ENCODE peak calls at places on chromosomes 13 and 19, in seven cellular contexts. H is esophagus muscularis mucosa, B is K562, X is GM12892, M is uterus, L is adrenal gland, D is tibial nerve. V is an unnamed sample.

GRCh38 chr13:20188649-20189553 is 3.8 kb downstream of the GJB2 start:
- DNase-seq in H (no peak), B (peak), X (no peak), M (no peak), L (no peak), D (no peak), V (no peak)

GRCh38 chr19:39430675-39431593 is 4.8 kb downstream of the RPS16 start:
- DNase-seq in H (no peak), B (peak), X (no peak), M (no peak), L (peak), D (no peak), V (peak)

GRCh38 chr19:56595548-56595899 is 422 bp downstream of the ZNF71 start:
- DNase-seq in H (no peak), B (no peak), X (no peak), M (no peak), L (no peak), D (no peak), V (no peak)

GRCh38 chr13:45224181-45224580 is 23.3 kb upstream of the KCTD4 start:
- DNase-seq in H (no peak), B (no peak), X (no peak), M (no peak), L (peak), D (no peak), V (no peak)

GRCh38 chr19:22625266-22626035 is 8.7 kb upstream of the ZNF492 start:
- DNase-seq in H (peak), B (no peak), X (no peak), M (no peak), L (no peak), D (no peak), V (no peak)

GRCh38 chr19:4879041-4879440 is 11.6 kb upstream of the PLIN3 start:
- DNase-seq in H (no peak), B (no peak), X (no peak), M (no peak), L (no peak), D (no peak), V (no peak)

GRCh38 chr13:23134542-23134941 is 46.2 kb upstream of the SGCG start:
- DNase-seq in H (no peak), B (no peak), X (no peak), M (no peak), L (no peak), D (no peak), V (no peak)

GRCh38 chr13:59178344-59178743 is 985.4 kb downstream of the DIAPH3 start:
- DNase-seq in H (no peak), B (no peak), X (no peak), M (no peak), L (no peak), D (no peak), V (no peak)

GRCh38 chr13:73718248-73718647 is 416.0 kb downstream of the KLF12 start:
- DNase-seq in H (peak), B (no peak), X (no peak), M (no peak), L (no peak), D (no peak), V (no peak)

GRCh38 chr19:17336872-17337674 is at the start of gene GTPBP3:
- DNase-seq in H (peak), B (peak), X (peak), M (peak), L (peak), D (peak), V (peak)
- TF ChIP-seq POLR2A in H (no peak), B (peak), X (peak), M (peak), L (peak), D (no peak), V (peak)

GRCh38 chr19:45900661-45901431 is 1.6 kb downstream of the MYPOP start:
- DNase-seq in H (no peak), B (no peak), X (no peak), M (no peak), L (no peak), D (no peak), V (no peak)

GRCh38 chr19:45901912-45902650 is at the start of gene MYPOP:
- DNase-seq in H (no peak), B (peak), X (no peak), M (peak), L (no peak), D (no peak), V (no peak)

GRCh38 chr19:45901432-45901903 is 945 bp downstream of the MYPOP start:
- DNase-seq in H (no peak), B (no peak), X (no peak), M (peak), L (peak), D (no peak), V (no peak)

GRCh38 chr19:45905016-45905415 is 2.6 kb upstream of the MYPOP start:
- DNase-seq in H (no peak), B (no peak), X (no peak), M (no peak), L (no peak), D (no peak), V (no peak)

DNA sequence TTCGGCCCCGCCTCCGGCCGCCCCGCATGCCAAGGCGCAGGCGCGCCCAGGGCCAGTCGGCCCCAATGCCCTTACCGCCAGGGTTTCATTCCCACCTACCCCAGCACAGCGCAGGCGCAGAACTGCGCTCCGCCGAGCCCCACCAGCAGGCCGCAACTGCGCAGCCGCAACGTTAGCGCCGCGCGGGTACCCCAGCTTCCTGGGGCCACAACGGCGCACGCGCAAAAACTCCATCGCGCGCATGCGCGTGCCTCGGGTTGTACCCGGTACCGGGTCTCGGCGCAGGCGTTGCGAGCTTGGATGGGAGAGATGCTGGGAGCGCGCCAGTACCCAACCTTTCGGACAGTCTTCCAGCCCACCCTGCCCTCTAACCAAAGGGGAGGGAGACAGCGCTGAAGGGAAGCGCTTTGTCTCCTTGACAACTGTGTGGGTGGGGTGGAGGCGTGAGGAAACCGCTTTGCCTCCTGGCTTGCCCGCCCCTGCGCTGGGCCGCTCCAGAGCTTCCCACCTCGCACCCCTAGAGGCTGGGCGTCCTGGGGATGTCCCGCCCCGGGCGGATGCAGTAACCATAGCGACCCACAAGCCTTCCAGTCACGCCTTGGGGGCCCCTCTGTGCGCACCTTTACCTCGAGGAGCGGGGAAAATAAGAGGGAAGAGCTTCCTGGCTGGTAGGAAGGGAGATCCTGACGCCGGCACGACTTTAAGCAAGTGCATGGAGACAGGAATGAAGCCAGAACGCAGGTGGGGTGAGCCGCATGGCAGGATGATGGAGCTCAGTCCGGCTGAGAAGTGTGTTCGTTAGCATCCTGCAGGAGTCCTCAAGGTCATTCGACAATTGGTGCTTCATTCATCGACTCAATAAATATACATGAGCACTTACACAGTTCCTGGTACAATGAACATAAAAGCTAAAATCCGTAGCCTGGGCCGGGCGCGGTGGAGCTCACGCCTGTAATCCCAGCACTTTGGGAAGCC is 525 bp upstream of the MYPOP start:
- DNase-seq in H (peak), B (peak), X (peak), M (peak), L (peak), D (peak), V (peak)
- TF ChIP-seq POLR2A in H (peak), B (peak), X (peak), M (peak), L (no peak), D (peak), V (peak)

GRCh38 chr19:16828990-16829821 is at the start of gene SIN3B:
- DNase-seq in H (peak), B (peak), X (peak), M (peak), L (peak), D (peak), V (peak)
- TF ChIP-seq POLR2A in H (peak), B (no peak), X (peak), M (peak), L (peak), D (no peak), V (peak)

DNA sequence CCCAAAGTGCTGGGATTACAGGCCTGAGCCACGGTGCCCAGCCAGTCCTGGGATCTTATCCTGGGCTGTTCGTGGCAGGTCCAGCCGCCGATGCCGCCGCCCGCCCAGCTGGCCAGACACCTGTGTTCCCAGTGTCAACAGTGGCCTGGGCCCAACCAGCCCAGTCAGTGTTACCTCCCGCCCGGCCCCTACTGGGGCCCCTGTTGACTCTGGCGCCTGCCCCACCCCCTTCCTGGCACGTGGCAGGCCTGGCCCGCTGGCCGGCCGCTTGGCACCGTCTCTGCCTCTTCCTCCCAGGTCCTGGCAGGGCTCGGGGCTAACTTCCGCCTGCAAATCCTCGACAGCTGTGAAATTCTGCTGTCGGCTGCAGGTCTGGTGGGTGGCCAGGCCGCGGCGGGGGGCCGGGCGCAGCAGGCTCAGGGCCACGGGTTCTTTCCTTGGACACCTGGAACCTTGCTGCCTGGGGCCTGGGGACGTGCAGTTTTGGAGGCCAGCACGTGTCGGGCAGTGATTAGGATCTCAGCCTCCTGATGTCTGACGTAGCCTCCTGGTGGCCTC is 9.1 kb downstream of the ARID3A start:
- DNase-seq in H (peak), B (no peak), X (no peak), M (peak), L (peak), D (peak), V (no peak)
- TF ChIP-seq POLR2A in H (no peak), B (no peak), X (no peak), M (no peak), L (peak), D (no peak), V (no peak)

GRCh38 chr13:98201178-98201577 is 24.1 kb upstream of the RNF113B start:
- DNase-seq in H (no peak), B (no peak), X (no peak), M (no peak), L (no peak), D (no peak), V (no peak)

GRCh38 chr13:98202026-98202425 is 25.0 kb upstream of the RNF113B start:
- DNase-seq in H (no peak), B (no peak), X (no peak), M (no peak), L (no peak), D (no peak), V (no peak)

GRCh38 chr13:98199480-98199879 is 22.4 kb upstream of the RNF113B start:
- DNase-seq in H (no peak), B (no peak), X (no peak), M (no peak), L (no peak), D (no peak), V (no peak)

GRCh38 chr13:98200211-98200878 is 23.3 kb upstream of the RNF113B start:
- DNase-seq in H (no peak), B (no peak), X (no peak), M (no peak), L (no peak), D (no peak), V (no peak)

DNA sequence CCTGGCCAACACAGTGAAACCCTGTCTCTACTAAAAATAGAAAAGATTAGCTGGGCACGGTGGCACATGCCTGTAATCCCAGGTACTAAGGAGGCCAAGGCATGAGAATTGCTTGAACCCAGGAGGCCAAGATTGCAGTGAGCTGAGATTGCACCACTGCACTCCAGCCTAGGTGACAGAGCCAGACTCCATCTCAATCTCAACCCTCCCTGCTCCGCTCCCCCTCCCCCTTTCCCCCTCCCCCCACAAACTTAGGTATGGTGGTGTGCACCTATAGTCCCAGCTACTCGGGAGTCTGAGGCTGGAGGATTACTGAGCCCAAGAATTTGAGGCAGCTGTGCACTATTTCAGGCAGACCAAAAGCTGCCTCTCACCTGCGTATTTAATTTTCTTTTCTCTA is 21.6 kb upstream of the RNF113B start:
- DNase-seq in H (no peak), B (no peak), X (no peak), M (no peak), L (no peak), D (no peak), V (no peak)
- TF ChIP-seq POLR2A in H (no peak), B (no peak), X (no peak), M (no peak), L (no peak), D (no peak), V (no peak)

V was measured in H54.